ENCODE peak calls at places on chromosomes 3 and 15, in seven cellular contexts. K, I, G, R, M, Y and A are unnamed samples.

GRCh38 chr3:16177962-16178627 is 3.6 kb downstream of the GALNT15 start:
- DNase-seq in K (peak), I (peak), G (peak), R (peak), M (peak), Y (peak), A (no peak)

GRCh38 chr15:88645171-88646087 is 6.6 kb downstream of the ISG20 start:
- DNase-seq in K (no peak), I (no peak), G (no peak), R (no peak), M (no peak), Y (no peak), A (no peak)

GRCh38 chr15:39310633-39311032 is 270.2 kb upstream of the THBS1 start:
- DNase-seq in K (no peak), I (no peak), G (no peak), R (no peak), M (no peak), Y (no peak), A (no peak)

GRCh38 chr3:65593780-65594752 is 444.7 kb downstream of the MAGI1 start:
- DNase-seq in K (no peak), I (no peak), G (no peak), R (no peak), M (no peak), Y (no peak), A (peak)

GRCh38 chr3:143771258-143771657 is 77.0 kb downstream of the SLC9A9 start:
- DNase-seq in K (no peak), I (no peak), G (no peak), R (no peak), M (no peak), Y (no peak), A (no peak)

GRCh38 chr3:33787328-33788009 is 11.0 kb upstream of the PDCD6IP start:
- DNase-seq in K (peak), I (peak), G (peak), R (peak), M (peak), Y (peak), A (no peak)

GRCh38 chr15:32959077-32959476 is 235.4 kb downstream of the FMN1 start:
- DNase-seq in K (no peak), I (no peak), G (peak), R (no peak), M (no peak), Y (no peak), A (no peak)

GRCh38 chr3:130849111-130849552 is 44.8 kb upstream of the ATP2C1 start:
- DNase-seq in K (no peak), I (no peak), G (no peak), R (no peak), M (no peak), Y (no peak), A (no peak)

GRCh38 chr15:90184786-90185704 is 16.1 kb upstream of the SEMA4B start:
- DNase-seq in K (peak), I (peak), G (peak), R (peak), M (peak), Y (peak), A (peak)

GRCh38 chr3:37423825-37424224 is 249.4 kb upstream of the LRRFIP2 start:
- DNase-seq in K (no peak), I (no peak), G (no peak), R (no peak), M (no peak), Y (no peak), A (no peak)

GRCh38 chr3:78430741-78431140 is 1337.1 kb downstream of the ROBO1 start:
- DNase-seq in K (no peak), I (no peak), G (no peak), R (no peak), M (no peak), Y (no peak), A (no peak)

GRCh38 chr3:143170043-143170442 is 50.5 kb downstream of the CHST2 start:
- DNase-seq in K (no peak), I (no peak), G (no peak), R (no peak), M (no peak), Y (no peak), A (no peak)

GRCh38 chr3:19688767-19689166 is 245.2 kb downstream of the EFHB start:
- DNase-seq in K (no peak), I (no peak), G (peak), R (no peak), M (no peak), Y (no peak), A (no peak)

GRCh38 chr3:29314727-29315088 is 33.8 kb downstream of the RBMS3 start:
- DNase-seq in K (no peak), I (no peak), G (no peak), R (no peak), M (no peak), Y (no peak), A (no peak)

GRCh38 chr15:29131336-29132109 is 138.1 kb downstream of the NSMCE3 start:
- DNase-seq in K (peak), I (no peak), G (no peak), R (no peak), M (no peak), Y (no peak), A (no peak)

GRCh38 chr3:132972333-132972732 is 65.9 kb upstream of the TMEM108 start:
- DNase-seq in K (no peak), I (no peak), G (no peak), R (no peak), M (no peak), Y (no peak), A (no peak)

GRCh38 chr3:150509780-150510179 is 36.5 kb downstream of the SERP1 start:
- DNase-seq in K (no peak), I (no peak), G (no peak), R (no peak), M (no peak), Y (no peak), A (no peak)

GRCh38 chr15:79523266-79523665 is 91.1 kb downstream of the MINAR1 start:
- DNase-seq in K (no peak), I (no peak), G (no peak), R (no peak), M (no peak), Y (no peak), A (no peak)

GRCh38 chr3:63875510-63875909 is 11.8 kb downstream of the ATXN7 start:
- DNase-seq in K (no peak), I (no peak), G (no peak), R (no peak), M (no peak), Y (no peak), A (no peak)

GRCh38 chr3:102090646-102091045 is 241.3 kb downstream of the NFKBIZ start:
- DNase-seq in K (no peak), I (peak), G (peak), R (no peak), M (no peak), Y (no peak), A (no peak)

GRCh38 chr15:73704869-73705645 is 20.9 kb downstream of the CD276 start:
- DNase-seq in K (peak), I (peak), G (peak), R (peak), M (peak), Y (peak), A (peak)

GRCh38 chr15:38536201-38536676 is 28.4 kb downstream of the RASGRP1 start:
- DNase-seq in K (peak), I (no peak), G (no peak), R (no peak), M (no peak), Y (no peak), A (no peak)

GRCh38 chr3:153614563-153614962 is 452.5 kb downstream of the RAP2B start:
- DNase-seq in K (no peak), I (peak), G (peak), R (no peak), M (no peak), Y (no peak), A (no peak)

GRCh38 chr3:155491696-155492095 is 198.2 kb upstream of the STRIT1 start:
- DNase-seq in K (no peak), I (no peak), G (peak), R (no peak), M (no peak), Y (no peak), A (no peak)

GRCh38 chr3:141863497-141863896 is 12.9 kb upstream of the ATP1B3 start:
- DNase-seq in K (no peak), I (no peak), G (no peak), R (no peak), M (no peak), Y (no peak), A (no peak)

GRCh38 chr15:68508485-68509189 is 70.2 kb upstream of the CORO2B start:
- DNase-seq in K (no peak), I (no peak), G (no peak), R (peak), M (no peak), Y (no peak), A (no peak)

GRCh38 chr3:44509985-44510360 is 32.5 kb upstream of the ZNF445 start:
- DNase-seq in K (no peak), I (no peak), G (peak), R (no peak), M (no peak), Y (no peak), A (no peak)

GRCh38 chr3:107064445-107065060 is 312.7 kb upstream of the CCDC54 start:
- DNase-seq in K (peak), I (peak), G (peak), R (peak), M (peak), Y (peak), A (peak)

GRCh38 chr15:74218172-74218885 is 15.7 kb upstream of the STRA6 start:
- DNase-seq in K (no peak), I (no peak), G (no peak), R (no peak), M (no peak), Y (no peak), A (no peak)

GRCh38 chr3:15375461-15376000 is 43.1 kb upstream of the SH3BP5 start:
- DNase-seq in K (no peak), I (no peak), G (no peak), R (no peak), M (no peak), Y (no peak), A (no peak)

GRCh38 chr3:71052725-71053124 is 530.8 kb downstream of the FOXP1 start:
- DNase-seq in K (no peak), I (no peak), G (no peak), R (no peak), M (no peak), Y (no peak), A (no peak)

GRCh38 chr3:168996622-168997021 is 666.9 kb downstream of the MECOM start:
- DNase-seq in K (no peak), I (no peak), G (no peak), R (no peak), M (no peak), Y (no peak), A (no peak)

GRCh38 chr15:48579945-48580671 is 65.4 kb downstream of the FBN1 start:
- DNase-seq in K (no peak), I (no peak), G (no peak), R (no peak), M (no peak), Y (no peak), A (no peak)

GRCh38 chr3:188854395-188855149 is 317.2 kb upstream of the TPRG1 start:
- DNase-seq in K (no peak), I (no peak), G (peak), R (no peak), M (peak), Y (no peak), A (no peak)

GRCh38 chr3:122992628-122993570 is 34.7 kb downstream of the SEMA5B start:
- DNase-seq in K (no peak), I (no peak), G (no peak), R (no peak), M (no peak), Y (no peak), A (no peak)

GRCh38 chr3:36942632-36943248 is 2.1 kb downstream of the TRANK1 start:
- DNase-seq in K (no peak), I (no peak), G (no peak), R (no peak), M (no peak), Y (no peak), A (no peak)

GRCh38 chr3:116253511-116253910 is 191.8 kb downstream of the LSAMP start:
- DNase-seq in K (no peak), I (no peak), G (no peak), R (no peak), M (no peak), Y (no peak), A (no peak)

GRCh38 chr15:91311986-91312385 is 211.9 kb downstream of the SV2B start:
- DNase-seq in K (no peak), I (no peak), G (no peak), R (no peak), M (no peak), Y (no peak), A (no peak)

GRCh38 chr3:74268753-74269152 is 345.7 kb downstream of the CNTN3 start:
- DNase-seq in K (no peak), I (no peak), G (no peak), R (no peak), M (no peak), Y (no peak), A (no peak)